ENCODE peak calls at places on chromosomes 16 and 17, in ten cellular contexts. One of them, this sample, is unnamed.

GRCh38 chr17:29179232-29180036 is 764 bp downstream of the MYO18A start:
- DNase-seq in HuH-7: peak
- DNase-seq in A549: peak
- DNase-seq in B cell: no peak
- DNase-seq in caudate nucleus: no peak
- DNase-seq in aorta: no peak
- DNase-seq in T-helper 22 cell: no peak
- DNase-seq in breast epithelium: peak
- DNase-seq in stimulated activated CD8-positive, alpha-beta memory T cell treated with anti-CD3 and anti-CD28 coated beads, Interleukin-7, amount 100 ng/mL, for 24 hours: no peak
- DNase-seq in EH: peak
- DNase-seq in this sample: no peak

GRCh38 chr16:28192811-28193529 is 18.8 kb downstream of the XPO6 start:
- DNase-seq in HuH-7: no peak
- DNase-seq in A549: no peak
- DNase-seq in B cell: peak
- DNase-seq in caudate nucleus: no peak
- DNase-seq in aorta: no peak
- DNase-seq in T-helper 22 cell: peak
- DNase-seq in breast epithelium: no peak
- DNase-seq in stimulated activated CD8-positive, alpha-beta memory T cell treated with anti-CD3 and anti-CD28 coated beads, Interleukin-7, amount 100 ng/mL, for 24 hours: peak
- DNase-seq in EH: no peak
- DNase-seq in this sample: no peak

GRCh38 chr17:80762076-80762475 is 217.4 kb downstream of the RPTOR start:
- DNase-seq in HuH-7: no peak
- DNase-seq in A549: no peak
- DNase-seq in B cell: no peak
- DNase-seq in caudate nucleus: no peak
- DNase-seq in aorta: no peak
- DNase-seq in T-helper 22 cell: no peak
- DNase-seq in breast epithelium: no peak
- DNase-seq in stimulated activated CD8-positive, alpha-beta memory T cell treated with anti-CD3 and anti-CD28 coated beads, Interleukin-7, amount 100 ng/mL, for 24 hours: no peak
- DNase-seq in EH: no peak
- DNase-seq in this sample: no peak

GRCh38 chr17:50477976-50478375 is 684 bp upstream of the RSAD1 start:
- DNase-seq in HuH-7: no peak
- DNase-seq in A549: no peak
- DNase-seq in B cell: no peak
- DNase-seq in caudate nucleus: no peak
- DNase-seq in aorta: no peak
- DNase-seq in T-helper 22 cell: no peak
- DNase-seq in breast epithelium: no peak
- DNase-seq in stimulated activated CD8-positive, alpha-beta memory T cell treated with anti-CD3 and anti-CD28 coated beads, Interleukin-7, amount 100 ng/mL, for 24 hours: no peak
- DNase-seq in EH: no peak
- DNase-seq in this sample: no peak

GRCh38 chr16:48366165-48367093 is 18.8 kb downstream of the SIAH1 start:
- DNase-seq in HuH-7: peak
- DNase-seq in A549: peak
- DNase-seq in B cell: peak
- DNase-seq in caudate nucleus: no peak
- DNase-seq in aorta: no peak
- DNase-seq in T-helper 22 cell: peak
- DNase-seq in breast epithelium: peak
- DNase-seq in stimulated activated CD8-positive, alpha-beta memory T cell treated with anti-CD3 and anti-CD28 coated beads, Interleukin-7, amount 100 ng/mL, for 24 hours: no peak
- DNase-seq in EH: peak
- DNase-seq in this sample: no peak

GRCh38 chr17:44981221-44981968 is 13.3 kb upstream of the C1QL1 start:
- DNase-seq in HuH-7: peak
- DNase-seq in A549: peak
- DNase-seq in B cell: no peak
- DNase-seq in caudate nucleus: no peak
- DNase-seq in aorta: no peak
- DNase-seq in T-helper 22 cell: no peak
- DNase-seq in breast epithelium: no peak
- DNase-seq in stimulated activated CD8-positive, alpha-beta memory T cell treated with anti-CD3 and anti-CD28 coated beads, Interleukin-7, amount 100 ng/mL, for 24 hours: no peak
- DNase-seq in EH: peak
- DNase-seq in this sample: no peak

GRCh38 chr17:39527220-39527813 is 66.0 kb downstream of the CDK12 start:
- DNase-seq in HuH-7: peak
- DNase-seq in A549: peak
- DNase-seq in B cell: peak
- DNase-seq in caudate nucleus: no peak
- DNase-seq in aorta: no peak
- DNase-seq in T-helper 22 cell: no peak
- DNase-seq in breast epithelium: no peak
- DNase-seq in stimulated activated CD8-positive, alpha-beta memory T cell treated with anti-CD3 and anti-CD28 coated beads, Interleukin-7, amount 100 ng/mL, for 24 hours: no peak
- DNase-seq in EH: peak
- DNase-seq in this sample: no peak

GRCh38 chr16:75387951-75388350 is 45.4 kb downstream of the CFDP1 start:
- DNase-seq in HuH-7: no peak
- DNase-seq in A549: no peak
- DNase-seq in B cell: no peak
- DNase-seq in caudate nucleus: no peak
- DNase-seq in aorta: no peak
- DNase-seq in T-helper 22 cell: no peak
- DNase-seq in breast epithelium: no peak
- DNase-seq in stimulated activated CD8-positive, alpha-beta memory T cell treated with anti-CD3 and anti-CD28 coated beads, Interleukin-7, amount 100 ng/mL, for 24 hours: no peak
- DNase-seq in EH: no peak
- DNase-seq in this sample: no peak

GRCh38 chr17:43601280-43602050 is 55.3 kb upstream of the ETV4 start:
- DNase-seq in HuH-7: no peak
- DNase-seq in A549: no peak
- DNase-seq in B cell: no peak
- DNase-seq in caudate nucleus: no peak
- DNase-seq in aorta: peak
- DNase-seq in T-helper 22 cell: no peak
- DNase-seq in breast epithelium: peak
- DNase-seq in stimulated activated CD8-positive, alpha-beta memory T cell treated with anti-CD3 and anti-CD28 coated beads, Interleukin-7, amount 100 ng/mL, for 24 hours: no peak
- DNase-seq in EH: no peak
- DNase-seq in this sample: no peak

GRCh38 chr17:17933775-17934174 is 38.4 kb downstream of the TOM1L2 start:
- DNase-seq in HuH-7: no peak
- DNase-seq in A549: no peak
- DNase-seq in B cell: no peak
- DNase-seq in caudate nucleus: no peak
- DNase-seq in aorta: no peak
- DNase-seq in T-helper 22 cell: no peak
- DNase-seq in breast epithelium: no peak
- DNase-seq in stimulated activated CD8-positive, alpha-beta memory T cell treated with anti-CD3 and anti-CD28 coated beads, Interleukin-7, amount 100 ng/mL, for 24 hours: no peak
- DNase-seq in EH: peak
- DNase-seq in this sample: no peak

GRCh38 chr16:72066747-72067146 is 3.7 kb downstream of the HPR start:
- DNase-seq in HuH-7: peak
- DNase-seq in A549: peak
- DNase-seq in B cell: peak
- DNase-seq in caudate nucleus: no peak
- DNase-seq in aorta: no peak
- DNase-seq in T-helper 22 cell: no peak
- DNase-seq in breast epithelium: no peak
- DNase-seq in stimulated activated CD8-positive, alpha-beta memory T cell treated with anti-CD3 and anti-CD28 coated beads, Interleukin-7, amount 100 ng/mL, for 24 hours: no peak
- DNase-seq in EH: peak
- DNase-seq in this sample: no peak

GRCh38 chr17:79777166-79777843 is 643 bp upstream of the CBX2 start:
- DNase-seq in HuH-7: peak
- DNase-seq in A549: peak
- DNase-seq in B cell: peak
- DNase-seq in caudate nucleus: no peak
- DNase-seq in aorta: peak
- DNase-seq in T-helper 22 cell: no peak
- DNase-seq in breast epithelium: no peak
- DNase-seq in stimulated activated CD8-positive, alpha-beta memory T cell treated with anti-CD3 and anti-CD28 coated beads, Interleukin-7, amount 100 ng/mL, for 24 hours: no peak
- DNase-seq in EH: peak
- DNase-seq in this sample: peak

GRCh38 chr17:27807567-27808470 is 7.5 kb upstream of the NOS2 start:
- DNase-seq in HuH-7: no peak
- DNase-seq in A549: no peak
- DNase-seq in B cell: peak
- DNase-seq in caudate nucleus: no peak
- DNase-seq in aorta: no peak
- DNase-seq in T-helper 22 cell: peak
- DNase-seq in breast epithelium: no peak
- DNase-seq in stimulated activated CD8-positive, alpha-beta memory T cell treated with anti-CD3 and anti-CD28 coated beads, Interleukin-7, amount 100 ng/mL, for 24 hours: no peak
- DNase-seq in EH: no peak
- DNase-seq in this sample: no peak

GRCh38 chr17:70653850-70654249 is 484.5 kb downstream of the KCNJ2 start:
- DNase-seq in HuH-7: no peak
- DNase-seq in A549: no peak
- DNase-seq in B cell: no peak
- DNase-seq in caudate nucleus: no peak
- DNase-seq in aorta: no peak
- DNase-seq in T-helper 22 cell: no peak
- DNase-seq in breast epithelium: no peak
- DNase-seq in stimulated activated CD8-positive, alpha-beta memory T cell treated with anti-CD3 and anti-CD28 coated beads, Interleukin-7, amount 100 ng/mL, for 24 hours: no peak
- DNase-seq in EH: no peak
- DNase-seq in this sample: no peak

GRCh38 chr16:71893888-71894228 is 1.5 kb upstream of the IST1 start:
- DNase-seq in HuH-7: no peak
- DNase-seq in A549: no peak
- DNase-seq in B cell: no peak
- DNase-seq in caudate nucleus: no peak
- DNase-seq in aorta: no peak
- DNase-seq in T-helper 22 cell: no peak
- DNase-seq in breast epithelium: no peak
- DNase-seq in stimulated activated CD8-positive, alpha-beta memory T cell treated with anti-CD3 and anti-CD28 coated beads, Interleukin-7, amount 100 ng/mL, for 24 hours: no peak
- DNase-seq in EH: no peak
- DNase-seq in this sample: no peak

GRCh38 chr16:13959626-13960025 is 39.7 kb downstream of the ERCC4 start:
- DNase-seq in HuH-7: no peak
- DNase-seq in A549: no peak
- DNase-seq in B cell: no peak
- DNase-seq in caudate nucleus: no peak
- DNase-seq in aorta: no peak
- DNase-seq in T-helper 22 cell: no peak
- DNase-seq in breast epithelium: no peak
- DNase-seq in stimulated activated CD8-positive, alpha-beta memory T cell treated with anti-CD3 and anti-CD28 coated beads, Interleukin-7, amount 100 ng/mL, for 24 hours: no peak
- DNase-seq in EH: no peak
- DNase-seq in this sample: no peak

GRCh38 chr17:65593870-65594584 is 32.6 kb upstream of the AXIN2 start:
- DNase-seq in HuH-7: no peak
- DNase-seq in A549: no peak
- DNase-seq in B cell: no peak
- DNase-seq in caudate nucleus: no peak
- DNase-seq in aorta: no peak
- DNase-seq in T-helper 22 cell: no peak
- DNase-seq in breast epithelium: no peak
- DNase-seq in stimulated activated CD8-positive, alpha-beta memory T cell treated with anti-CD3 and anti-CD28 coated beads, Interleukin-7, amount 100 ng/mL, for 24 hours: no peak
- DNase-seq in EH: peak
- DNase-seq in this sample: no peak